ENCODE peak calls at places on chromosomes 11 and 22, in ten cellular contexts. One of them, this sample, is unnamed.

GRCh38 chr11:64867748-64868462 is 10.5 kb downstream of the EHD1 start:
- DNase-seq in right atrium auricular region: no peak
- DNase-seq in breast epithelium: no peak
- DNase-seq in stomach: no peak
- DNase-seq in lower leg skin: no peak
- DNase-seq in upper lobe of right lung: no peak
- DNase-seq in spleen: peak; percentile 79
- DNase-seq in esophagus squamous epithelium: no peak
- DNase-seq in lower lobe of right lung: no peak
- DNase-seq in BJ: no peak
- DNase-seq in this sample: no peak

GRCh38 chr11:34174411-34175041 is 69.1 kb downstream of the NAT10 start:
- DNase-seq in right atrium auricular region: peak; percentile 84
- DNase-seq in lower lobe of right lung: peak; percentile 88
- DNase-seq in stomach: peak; percentile 86
- DNase-seq in esophagus squamous epithelium: no peak
- DNase-seq in BJ: no peak
- DNase-seq in breast epithelium: peak; percentile 71
- DNase-seq in spleen: peak; percentile 95
- DNase-seq in lower leg skin: peak; percentile 62
- DNase-seq in upper lobe of right lung: peak; percentile 92
- DNase-seq in this sample: no peak

GRCh38 chr11:108137212-108137611 is 15.8 kb downstream of the ACAT1 start:
- DNase-seq in BJ: no peak
- DNase-seq in upper lobe of right lung: no peak
- DNase-seq in spleen: no peak
- DNase-seq in esophagus squamous epithelium: no peak
- DNase-seq in lower leg skin: no peak
- DNase-seq in stomach: no peak
- DNase-seq in lower lobe of right lung: no peak
- DNase-seq in breast epithelium: no peak
- DNase-seq in right atrium auricular region: no peak
- DNase-seq in this sample: no peak

GRCh38 chr11:43537831-43538230 is 142.7 kb upstream of the HSD17B12 start:
- DNase-seq in upper lobe of right lung: no peak
- DNase-seq in stomach: no peak
- DNase-seq in spleen: no peak
- DNase-seq in esophagus squamous epithelium: no peak
- DNase-seq in breast epithelium: no peak
- DNase-seq in lower lobe of right lung: no peak
- DNase-seq in lower leg skin: no peak
- DNase-seq in right atrium auricular region: no peak
- DNase-seq in BJ: no peak
- DNase-seq in this sample: no peak

GRCh38 chr22:30774566-30774965 is 79.9 kb downstream of the OSBP2 start:
- DNase-seq in lower lobe of right lung: no peak
- DNase-seq in BJ: no peak
- DNase-seq in stomach: no peak
- DNase-seq in upper lobe of right lung: no peak
- DNase-seq in spleen: no peak
- DNase-seq in breast epithelium: no peak
- DNase-seq in esophagus squamous epithelium: no peak
- DNase-seq in lower leg skin: no peak
- DNase-seq in right atrium auricular region: no peak
- DNase-seq in this sample: no peak

GRCh38 chr11:12390687-12391110 is 13.3 kb downstream of the PARVA start:
- DNase-seq in breast epithelium: no peak
- DNase-seq in spleen: no peak
- DNase-seq in stomach: no peak
- DNase-seq in lower lobe of right lung: no peak
- DNase-seq in BJ: no peak
- DNase-seq in upper lobe of right lung: no peak
- DNase-seq in esophagus squamous epithelium: no peak
- DNase-seq in lower leg skin: no peak
- DNase-seq in right atrium auricular region: no peak
- DNase-seq in this sample: no peak

GRCh38 chr11:111635706-111636045 is 33.4 kb downstream of the SIK2 start:
- DNase-seq in stomach: no peak
- DNase-seq in BJ: no peak
- DNase-seq in lower lobe of right lung: no peak
- DNase-seq in breast epithelium: no peak
- DNase-seq in upper lobe of right lung: no peak
- DNase-seq in esophagus squamous epithelium: no peak
- DNase-seq in lower leg skin: no peak
- DNase-seq in spleen: no peak
- DNase-seq in right atrium auricular region: no peak
- DNase-seq in this sample: no peak

GRCh38 chr22:43731986-43732385 is 80.1 kb downstream of the EFCAB6 start:
- DNase-seq in lower lobe of right lung: no peak
- DNase-seq in right atrium auricular region: no peak
- DNase-seq in stomach: no peak
- DNase-seq in upper lobe of right lung: no peak
- DNase-seq in lower leg skin: no peak
- DNase-seq in breast epithelium: no peak
- DNase-seq in esophagus squamous epithelium: no peak
- DNase-seq in BJ: no peak
- DNase-seq in spleen: no peak
- DNase-seq in this sample: no peak

GRCh38 chr22:24510694-24511625 is 15.8 kb downstream of the UPB1 start:
- DNase-seq in lower lobe of right lung: no peak
- DNase-seq in BJ: no peak
- DNase-seq in right atrium auricular region: no peak
- DNase-seq in spleen: no peak
- DNase-seq in esophagus squamous epithelium: no peak
- DNase-seq in breast epithelium: no peak
- DNase-seq in lower leg skin: no peak
- DNase-seq in stomach: peak; percentile 68
- DNase-seq in upper lobe of right lung: no peak
- DNase-seq in this sample: no peak

GRCh38 chr11:71996517-71996916 is 2.2 kb upstream of the IL18BP start:
- DNase-seq in breast epithelium: no peak
- DNase-seq in stomach: no peak
- DNase-seq in lower lobe of right lung: no peak
- DNase-seq in spleen: no peak
- DNase-seq in esophagus squamous epithelium: no peak
- DNase-seq in upper lobe of right lung: no peak
- DNase-seq in right atrium auricular region: no peak
- DNase-seq in BJ: no peak
- DNase-seq in lower leg skin: no peak
- DNase-seq in this sample: no peak

DNA sequence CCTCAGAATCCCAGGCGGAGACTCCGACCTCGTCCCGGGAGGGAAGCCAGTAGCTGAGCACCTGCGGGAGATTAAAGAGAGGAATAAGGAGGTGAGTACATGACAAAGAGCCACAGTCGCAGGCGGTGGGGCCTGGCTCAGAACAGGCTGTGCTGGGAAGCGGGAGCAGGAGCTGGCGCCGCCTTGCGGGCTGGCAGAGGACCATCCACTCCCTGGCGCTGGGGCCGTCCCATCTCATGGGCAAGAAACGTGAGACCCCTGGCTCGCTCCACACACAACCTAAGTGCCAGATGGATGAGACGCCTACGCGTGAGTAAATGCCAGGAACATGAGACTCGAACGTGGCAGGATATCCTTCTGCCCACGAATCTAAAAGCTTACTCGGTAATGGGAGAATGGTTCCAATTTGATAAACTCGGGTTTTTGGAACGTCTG is 6.3 kb downstream of the CEND1 start:
- DNase-seq in BJ: no peak
- DNase-seq in lower leg skin: no peak
- DNase-seq in esophagus squamous epithelium: no peak
- DNase-seq in right atrium auricular region: peak; percentile 83
- DNase-seq in upper lobe of right lung: peak; percentile 92
- DNase-seq in stomach: peak; percentile 89
- DNase-seq in lower lobe of right lung: peak; percentile 89
- DNase-seq in breast epithelium: peak; percentile 84
- DNase-seq in spleen: peak; percentile 80
- DNase-seq in this sample: peak; percentile 69
- TF ChIP-seq CTCF in BJ: peak; percentile 90
- TF ChIP-seq CTCF in lower leg skin: no peak
- TF ChIP-seq CTCF in esophagus squamous epithelium: peak; percentile 62
- TF ChIP-seq CTCF in right atrium auricular region: peak; percentile 73
- TF ChIP-seq CTCF in upper lobe of right lung: peak; percentile 67
- TF ChIP-seq CTCF in stomach: no peak
- TF ChIP-seq CTCF in lower lobe of right lung: peak; percentile 64
- TF ChIP-seq CTCF in breast epithelium: peak; percentile 53
- TF ChIP-seq CTCF in spleen: peak; percentile 50
- TF ChIP-seq CTCF in this sample: peak; percentile 74

DNA sequence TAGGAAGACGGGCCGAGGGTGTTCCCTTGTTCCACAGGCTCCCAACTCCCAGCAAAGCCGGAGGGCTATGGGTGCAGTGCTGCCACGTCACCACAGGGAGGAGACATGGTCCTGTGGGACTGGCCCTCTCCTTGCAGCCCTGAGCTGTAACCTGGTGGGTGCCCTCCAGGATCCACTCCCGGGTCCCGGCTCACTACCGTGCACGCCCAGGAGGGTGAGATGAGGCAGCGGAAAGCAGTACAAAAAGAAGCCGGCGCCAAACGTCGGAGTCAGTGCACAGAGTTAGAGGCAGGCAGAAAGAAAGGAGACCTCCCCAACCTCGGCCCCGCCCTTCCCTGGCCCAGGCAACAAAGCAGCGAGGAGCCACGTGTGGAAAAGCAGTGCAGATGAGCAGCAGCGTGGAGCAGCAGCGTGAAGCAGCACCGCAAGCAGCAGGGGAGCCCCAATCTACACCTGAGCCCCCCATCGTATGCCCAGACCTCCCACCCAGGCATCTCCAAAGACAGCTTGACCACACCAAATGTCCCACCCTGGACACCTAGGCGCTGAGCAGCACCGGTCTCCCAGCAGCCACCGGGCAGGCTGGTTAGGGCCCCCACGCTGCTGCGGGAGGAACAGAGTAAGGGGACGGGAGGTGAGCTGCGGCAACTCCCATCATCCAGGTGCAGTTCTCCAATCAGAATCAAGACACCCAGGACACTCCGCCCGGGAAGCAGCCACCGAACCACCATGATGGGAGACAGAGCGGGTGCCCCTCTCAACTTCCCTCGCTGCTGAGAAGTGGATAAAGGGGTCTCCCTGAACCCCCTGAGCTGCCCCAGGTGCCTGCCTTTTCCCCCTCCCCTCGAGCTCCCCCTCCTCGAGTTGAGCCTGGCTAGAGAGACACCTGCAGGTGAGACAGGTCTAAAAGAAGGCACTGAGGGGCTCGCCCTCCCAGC is 28.8 kb downstream of the IGSF9B start:
- DNase-seq in BJ: no peak
- DNase-seq in right atrium auricular region: peak; percentile 72
- DNase-seq in upper lobe of right lung: peak; percentile 80
- DNase-seq in stomach: peak; percentile 73
- DNase-seq in esophagus squamous epithelium: no peak
- DNase-seq in lower leg skin: peak; percentile 61
- DNase-seq in breast epithelium: peak; percentile 64
- DNase-seq in spleen: peak; percentile 83
- DNase-seq in lower lobe of right lung: no peak
- DNase-seq in this sample: peak; percentile 56
- H3K4me3 ChIP-seq in BJ: no peak overlapping the region
- H3K4me3 ChIP-seq in right atrium auricular region: no peak overlapping the region
- H3K4me3 ChIP-seq in upper lobe of right lung: no peak overlapping the region
- H3K4me3 ChIP-seq in stomach: peak overlapping the region; percentile 41
- H3K4me3 ChIP-seq in esophagus squamous epithelium: peak overlapping the region; percentile 32
- H3K4me3 ChIP-seq in lower leg skin: no peak overlapping the region
- H3K4me3 ChIP-seq in breast epithelium: peak overlapping the region; percentile 61
- H3K4me3 ChIP-seq in spleen: no peak overlapping the region
- H3K4me3 ChIP-seq in lower lobe of right lung: peak overlapping the region; percentile 30
- H3K4me3 ChIP-seq in this sample: peak overlapping the region; percentile 59

GRCh38 chr11:113818426-113818825 is 38.8 kb downstream of the CLDN25 start:
- DNase-seq in lower leg skin: no peak
- DNase-seq in upper lobe of right lung: no peak
- DNase-seq in BJ: no peak
- DNase-seq in lower lobe of right lung: no peak
- DNase-seq in breast epithelium: no peak
- DNase-seq in esophagus squamous epithelium: no peak
- DNase-seq in right atrium auricular region: no peak
- DNase-seq in stomach: no peak
- DNase-seq in spleen: no peak
- DNase-seq in this sample: no peak

GRCh38 chr11:113817626-113818025 is 38.0 kb downstream of the CLDN25 start:
- DNase-seq in stomach: no peak
- DNase-seq in right atrium auricular region: no peak
- DNase-seq in esophagus squamous epithelium: no peak
- DNase-seq in spleen: no peak
- DNase-seq in upper lobe of right lung: no peak
- DNase-seq in BJ: no peak
- DNase-seq in lower lobe of right lung: no peak
- DNase-seq in lower leg skin: no peak
- DNase-seq in breast epithelium: peak; percentile 70
- DNase-seq in this sample: no peak

GRCh38 chr11:113814181-113814580 is 34.6 kb downstream of the CLDN25 start:
- DNase-seq in stomach: no peak
- DNase-seq in BJ: no peak
- DNase-seq in breast epithelium: no peak
- DNase-seq in esophagus squamous epithelium: no peak
- DNase-seq in spleen: no peak
- DNase-seq in lower lobe of right lung: no peak
- DNase-seq in upper lobe of right lung: no peak
- DNase-seq in lower leg skin: no peak
- DNase-seq in right atrium auricular region: no peak
- DNase-seq in this sample: no peak

GRCh38 chr11:113817162-113817561 is 37.6 kb downstream of the CLDN25 start:
- DNase-seq in spleen: no peak
- DNase-seq in esophagus squamous epithelium: no peak
- DNase-seq in lower leg skin: no peak
- DNase-seq in BJ: no peak
- DNase-seq in upper lobe of right lung: no peak
- DNase-seq in stomach: no peak
- DNase-seq in right atrium auricular region: no peak
- DNase-seq in breast epithelium: no peak
- DNase-seq in lower lobe of right lung: no peak
- DNase-seq in this sample: no peak
- TF ChIP-seq CTCF in spleen: no peak
- TF ChIP-seq CTCF in esophagus squamous epithelium: no peak
- TF ChIP-seq CTCF in lower leg skin: no peak
- TF ChIP-seq CTCF in BJ: no peak
- TF ChIP-seq CTCF in upper lobe of right lung: no peak
- TF ChIP-seq CTCF in stomach: no peak
- TF ChIP-seq CTCF in right atrium auricular region: no peak
- TF ChIP-seq CTCF in breast epithelium: no peak
- TF ChIP-seq CTCF in lower lobe of right lung: no peak
- TF ChIP-seq CTCF in this sample: no peak

GRCh38 chr22:22245256-22245909 is 797 bp downstream of the VPREB1 start:
- DNase-seq in esophagus squamous epithelium: no peak
- DNase-seq in lower lobe of right lung: no peak
- DNase-seq in upper lobe of right lung: no peak
- DNase-seq in lower leg skin: no peak
- DNase-seq in stomach: no peak
- DNase-seq in breast epithelium: no peak
- DNase-seq in BJ: no peak
- DNase-seq in spleen: no peak
- DNase-seq in right atrium auricular region: no peak
- DNase-seq in this sample: no peak
- H3K4me3 ChIP-seq in esophagus squamous epithelium: no peak overlapping the region
- H3K4me3 ChIP-seq in lower lobe of right lung: no peak overlapping the region
- H3K4me3 ChIP-seq in upper lobe of right lung: no peak overlapping the region
- H3K4me3 ChIP-seq in lower leg skin: no peak overlapping the region
- H3K4me3 ChIP-seq in stomach: no peak overlapping the region
- H3K4me3 ChIP-seq in breast epithelium: no peak overlapping the region
- H3K4me3 ChIP-seq in BJ: no peak overlapping the region
- H3K4me3 ChIP-seq in spleen: no peak overlapping the region
- H3K4me3 ChIP-seq in right atrium auricular region: no peak overlapping the region
- H3K4me3 ChIP-seq in this sample: no peak overlapping the region

GRCh38 chr11:4466168-4466891 is 16.1 kb upstream of the OR52K1 start:
- DNase-seq in upper lobe of right lung: no peak
- DNase-seq in spleen: no peak
- DNase-seq in stomach: no peak
- DNase-seq in lower leg skin: no peak
- DNase-seq in lower lobe of right lung: no peak
- DNase-seq in BJ: no peak
- DNase-seq in esophagus squamous epithelium: no peak
- DNase-seq in right atrium auricular region: no peak
- DNase-seq in breast epithelium: no peak
- DNase-seq in this sample: no peak
- TF ChIP-seq CTCF in upper lobe of right lung: no peak
- TF ChIP-seq CTCF in spleen: no peak
- TF ChIP-seq CTCF in stomach: no peak
- TF ChIP-seq CTCF in lower leg skin: no peak
- TF ChIP-seq CTCF in lower lobe of right lung: no peak
- TF ChIP-seq CTCF in BJ: no peak
- TF ChIP-seq CTCF in esophagus squamous epithelium: no peak
- TF ChIP-seq CTCF in right atrium auricular region: no peak
- TF ChIP-seq CTCF in breast epithelium: no peak
- TF ChIP-seq CTCF in this sample: no peak

This sample was measured in LNCaP clone FGC.